ENCODE peak calls at places on chromosome 12, in seven cellular contexts. H, Z, B, T, M, E and R are unnamed samples.

GRCh38 chr12:119006749-119007148 is 25.4 kb downstream of the SRRM4 start:
- DNase-seq in E (no peak), B (no peak), T (no peak), M (no peak), Z (no peak), H (no peak), R (no peak)

GRCh38 chr12:6080149-6081045 is 44.1 kb downstream of the VWF start:
- DNase-seq in H (no peak), T (no peak), B (no peak), E (no peak), Z (no peak), M (no peak), R (no peak)

GRCh38 chr12:51592034-51592705 is 1.1 kb downstream of the SCN8A start:
- DNase-seq in E (no peak), H (no peak), B (peak; percentile 16), M (no peak), T (no peak), Z (no peak), R (peak; percentile 25)

GRCh38 chr12:56346663-56347062 is 8.0 kb downstream of the IL23A start:
- DNase-seq in M (no peak), Z (no peak), E (no peak), B (no peak), H (peak; percentile 20), T (no peak), R (no peak)

GRCh38 chr12:88638956-88639355 is 58.7 kb upstream of the KITLG start:
- DNase-seq in E (no peak), H (no peak), M (no peak), Z (no peak), B (peak; percentile 11), T (peak; percentile 68), R (no peak)

GRCh38 chr12:57620936-57621496 is 9.8 kb downstream of the ARHGEF25 start:
- DNase-seq in T (no peak), Z (no peak), B (no peak), M (no peak), H (no peak), E (no peak), R (no peak)

GRCh38 chr12:51381226-51382079 is 9.8 kb downstream of the GALNT6 start:
- DNase-seq in M (no peak), Z (no peak), E (no peak), H (peak; percentile 82), B (peak; percentile 54), T (peak; percentile 67), R (no peak)

GRCh38 chr12:87848248-87848868 is 180.8 kb downstream of the C12orf50 start:
- DNase-seq in E (no peak), M (no peak), H (peak; percentile 35), B (peak; percentile 82), T (peak; percentile 93), Z (no peak), R (peak; percentile 46)

GRCh38 chr12:117408161-117408791 is 46.9 kb upstream of the NOS1 start:
- DNase-seq in E (no peak), H (no peak), M (peak; percentile 30), T (peak; percentile 10), Z (peak; percentile 70), B (peak; percentile 45), R (peak; percentile 25)

GRCh38 chr12:72453550-72453949 is 181.4 kb downstream of the TRHDE start:
- DNase-seq in B (no peak), T (no peak), M (no peak), Z (no peak), E (no peak), H (no peak), R (peak; percentile 27)

GRCh38 chr12:58757422-58757821 is 162.9 kb downstream of the LRIG3 start:
- DNase-seq in Z (no peak), H (no peak), B (peak; percentile 92), T (peak; percentile 91), M (no peak), E (no peak), R (no peak)

GRCh38 chr12:59626382-59626781 is 30.6 kb downstream of the SLC16A7 start:
- DNase-seq in E (no peak), Z (no peak), M (no peak), T (no peak), B (no peak), H (no peak), R (no peak)

GRCh38 chr12:105812356-105812755 is 326.4 kb downstream of the NUAK1 start:
- DNase-seq in E (no peak), H (no peak), B (no peak), Z (no peak), M (no peak), T (no peak), R (no peak)

GRCh38 chr12:75820848-75821578 is 210.6 kb downstream of the PHLDA1 start:
- DNase-seq in B (peak; percentile 90), H (no peak), Z (no peak), M (peak; percentile 62), E (no peak), T (no peak), R (no peak)

GRCh38 chr12:45232771-45233372 is 17.0 kb downstream of the ANO6 start:
- DNase-seq in T (peak; percentile 94), H (peak; percentile 70), M (peak; percentile 36), B (peak; percentile 96), Z (no peak), E (no peak), R (peak; percentile 70)

GRCh38 chr12:89492883-89493282 is 31.7 kb downstream of the GALNT4 start:
- DNase-seq in T (no peak), B (no peak), E (no peak), H (no peak), Z (no peak), M (no peak), R (no peak)

GRCh38 chr12:8989425-8989824 is at the start of gene KLRG1:
- DNase-seq in T (no peak), Z (no peak), H (no peak), B (no peak), E (no peak), M (no peak), R (no peak)

GRCh38 chr12:70853326-70853725 is 67.2 kb downstream of the PTPRR start:
- DNase-seq in B (peak; percentile 18), Z (no peak), E (no peak), T (peak; percentile 93), H (no peak), M (no peak), R (no peak)

GRCh38 chr12:115922952-115923564 is 354.4 kb downstream of the MED13L start:
- DNase-seq in T (peak; percentile 21), M (no peak), Z (no peak), H (no peak), E (no peak), B (peak; percentile 7), R (peak; percentile 38)

GRCh38 chr12:110931315-110931728 is 10.9 kb upstream of the MYL2 start:
- DNase-seq in B (no peak), M (peak; percentile 93), Z (peak; percentile 57), E (no peak), T (no peak), H (no peak), R (no peak)

GRCh38 chr12:110253176-110253575 is 27.9 kb upstream of the ATP2A2 start:
- DNase-seq in T (peak; percentile 69), B (peak; percentile 22), Z (peak; percentile 63), M (peak; percentile 92), E (no peak), H (no peak), R (no peak)

GRCh38 chr12:9869307-9870161 is at the start of gene CLEC2B:
- DNase-seq in H (no peak), M (no peak), E (no peak), T (peak; percentile 91), B (peak; percentile 83), Z (no peak), R (no peak)

GRCh38 chr12:113858828-113859386 is 107.2 kb downstream of the RBM19 start:
- DNase-seq in E (no peak), B (no peak), T (no peak), Z (no peak), M (no peak), H (no peak), R (no peak)

GRCh38 chr12:116091579-116091978 is 185.9 kb downstream of the MED13L start:
- DNase-seq in T (no peak), E (no peak), H (no peak), M (no peak), B (no peak), Z (no peak), R (no peak)

GRCh38 chr12:124696689-124697476 is 129.5 kb upstream of the NCOR2 start:
- DNase-seq in H (no peak), B (no peak), E (no peak), M (peak; percentile 29), Z (no peak), T (no peak), R (no peak)

GRCh38 chr12:24553259-24553658 is 395.6 kb downstream of the BCAT1 start:
- DNase-seq in M (no peak), H (no peak), Z (no peak), T (no peak), E (no peak), B (no peak), R (no peak)

GRCh38 chr12:132078190-132078589 is 65.9 kb downstream of the DDX51 start:
- DNase-seq in H (no peak), B (peak; percentile 81), E (no peak), M (no peak), T (peak; percentile 62), Z (no peak), R (no peak)

DNA sequence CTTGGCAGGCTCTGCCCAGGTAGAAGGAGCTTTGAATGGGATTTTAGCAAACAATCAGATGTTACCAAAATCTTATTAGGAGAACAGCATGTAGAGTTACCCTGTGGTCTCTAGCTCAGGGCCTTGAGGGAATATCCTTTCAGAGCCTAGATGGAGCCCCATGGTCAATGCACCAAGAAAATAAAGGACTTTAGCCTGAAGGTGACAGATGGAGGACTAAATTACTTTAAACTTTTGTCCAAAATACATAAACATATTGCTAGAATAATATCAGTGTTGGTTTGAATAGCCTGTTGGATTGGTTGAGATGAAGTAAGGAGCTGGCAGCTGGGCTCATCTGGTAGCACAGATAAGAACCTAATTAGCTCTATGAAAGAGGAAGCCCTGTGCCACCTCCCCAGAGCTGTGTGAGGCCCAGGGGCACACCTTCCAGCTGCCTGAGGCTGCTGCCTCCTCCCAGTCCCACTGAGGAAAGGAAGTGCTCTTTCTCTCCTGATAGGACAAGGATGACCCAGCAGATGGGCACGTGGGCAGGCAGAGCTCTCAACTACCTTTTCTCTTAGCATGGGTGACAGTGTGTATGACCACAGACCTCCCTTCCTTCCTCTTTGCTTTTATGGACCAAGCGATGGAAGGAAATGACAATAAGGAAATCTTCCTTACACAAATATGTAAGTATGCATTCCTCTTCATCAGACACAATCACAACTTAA is 127.4 kb upstream of the AMIGO2 start:
- DNase-seq in T (no peak), B (no peak), M (peak; percentile 45), Z (peak; percentile 66), H (no peak), E (no peak), R (no peak)
- H3K4me3 ChIP-seq in T (no peak overlapping the region), B (no peak overlapping the region), M (no peak overlapping the region), Z (no peak overlapping the region), H (no peak overlapping the region), E (peak overlapping the region; percentile 33), R (no peak overlapping the region)

GRCh38 chr12:93785262-93786010 is 108.3 kb downstream of the CRADD start:
- DNase-seq in M (peak; percentile 43), B (peak; percentile 95), Z (no peak), E (no peak), T (peak; percentile 96), H (no peak), R (peak; percentile 43)
- H3K4me3 ChIP-seq in M (no peak overlapping the region), B (no peak overlapping the region), Z (no peak overlapping the region), E (no peak overlapping the region), T (no peak overlapping the region), H (no peak overlapping the region), R (no peak overlapping the region)

GRCh38 chr12:74490390-74491064 is 47.1 kb upstream of the ATXN7L3B start:
- DNase-seq in M (no peak), H (no peak), E (no peak), B (no peak), T (no peak), Z (no peak), R (no peak)
- H3K4me3 ChIP-seq in M (no peak overlapping the region), H (no peak overlapping the region), E (no peak overlapping the region), B (no peak overlapping the region), T (no peak overlapping the region), Z (no peak overlapping the region), R (no peak overlapping the region)

GRCh38 chr12:48954781-48955501 is 2.3 kb downstream of the ARF3 start:
- DNase-seq in E (no peak), Z (no peak), M (peak; percentile 59), H (no peak), B (no peak), T (no peak), R (no peak)
- H3K4me3 ChIP-seq in E (no peak overlapping the region), Z (no peak overlapping the region), M (no peak overlapping the region), H (no peak overlapping the region), B (no peak overlapping the region), T (no peak overlapping the region), R (peak overlapping the region; percentile 98)